ENCODE peak calls at places on chromosomes 12 and 14, in six cellular contexts. Y is AG10803; U is stimulated activated CD4-positive, alpha-beta T cell treated with anti-CD3 and anti-CD28 coated beads, Interleukin-1b, Interleukin-23, amount 100 ng/mL, for 24 hours; O is AG09309; L is ascending aorta; G is H7. B is an unnamed sample.

GRCh38 chr12:51621155-51621922 is 30.3 kb downstream of the SCN8A start:
- DNase-seq in Y (peak; percentile 67), U (no peak), O (peak; percentile 67), L (no peak), G (no peak), B (no peak)

GRCh38 chr12:117261267-117261666 is 71.0 kb upstream of the FBXO21 start:
- DNase-seq in Y (peak; percentile 23), U (no peak), O (no peak), L (no peak), G (no peak), B (no peak)

GRCh38 chr14:67510121-67510520 is 21.6 kb upstream of the TMEM229B start:
- DNase-seq in Y (peak; percentile 58), U (no peak), O (no peak), L (no peak), G (no peak), B (no peak)

GRCh38 chr14:89614009-89614691 is 197.1 kb upstream of the FOXN3 start:
- DNase-seq in Y (no peak), U (no peak), O (no peak), L (no peak), G (no peak), B (no peak)

GRCh38 chr12:116701432-116701831 is 36.4 kb downstream of the SPRING1 start:
- DNase-seq in Y (no peak), U (no peak), O (no peak), L (no peak), G (no peak), B (no peak)

GRCh38 chr12:113249546-113249945 is 28.3 kb downstream of the TPCN1 start:
- DNase-seq in Y (no peak), U (no peak), O (no peak), L (no peak), G (no peak), B (no peak)

GRCh38 chr12:11630046-11630706 is 19.3 kb upstream of the ETV6 start:
- DNase-seq in Y (no peak), U (no peak), O (no peak), L (no peak), G (no peak), B (no peak)

GRCh38 chr12:12786716-12787601 is 1.5 kb downstream of the APOLD1 start:
- DNase-seq in Y (peak; percentile 81), U (peak; percentile 57), O (peak; percentile 41), L (peak; percentile 15), G (peak; percentile 96), B (peak; percentile 59)

GRCh38 chr14:82724296-82724695 is 1190.6 kb upstream of the SEL1L start:
- DNase-seq in Y (no peak), U (no peak), O (no peak), L (no peak), G (no peak), B (no peak)

GRCh38 chr12:10966314-10966713 is 20.4 kb downstream of the TAS2R50 start:
- DNase-seq in Y (no peak), U (no peak), O (no peak), L (no peak), G (no peak), B (no peak)

GRCh38 chr12:82242729-82243128 is 115.5 kb downstream of the CCDC59 start:
- DNase-seq in Y (no peak), U (no peak), O (no peak), L (no peak), G (no peak), B (no peak)

GRCh38 chr12:7959278-7960063 is 23.5 kb upstream of the SLC2A3 start:
- DNase-seq in Y (no peak), U (no peak), O (no peak), L (no peak), G (peak; percentile 78), B (no peak)

GRCh38 chr14:52313493-52313881 is 625 bp upstream of the PTGER2 start:
- DNase-seq in Y (peak; percentile 25), U (no peak), O (no peak), L (no peak), G (no peak), B (no peak)

GRCh38 chr12:94025730-94026129 is 122.6 kb upstream of the PLXNC1 start:
- DNase-seq in Y (no peak), U (no peak), O (no peak), L (no peak), G (no peak), B (no peak)

GRCh38 chr12:89040146-89040964 is 311.9 kb downstream of the DUSP6 start:
- DNase-seq in Y (no peak), U (peak; percentile 70), O (peak; percentile 67), L (no peak), G (no peak), B (no peak)

GRCh38 chr12:68560823-68561422 is 49.8 kb upstream of the RAP1B start:
- DNase-seq in Y (peak; percentile 55), U (no peak), O (no peak), L (no peak), G (no peak), B (no peak)

GRCh38 chr14:43687866-43688265 is 819.2 kb downstream of the FSCB start:
- DNase-seq in Y (peak; percentile 1), U (no peak), O (peak; percentile 14), L (no peak), G (no peak), B (no peak)

GRCh38 chr14:96536807-96537206 is 34.6 kb downstream of the PAPOLA start:
- DNase-seq in Y (no peak), U (no peak), O (no peak), L (no peak), G (no peak), B (no peak)

GRCh38 chr12:108080363-108080762 is 48.7 kb upstream of the WSCD2 start:
- DNase-seq in Y (no peak), U (no peak), O (no peak), L (no peak), G (no peak), B (no peak)

GRCh38 chr12:132451172-132451835 is 38.6 kb upstream of the FBRSL1 start:
- DNase-seq in Y (no peak), U (no peak), O (no peak), L (no peak), G (no peak), B (no peak)

GRCh38 chr12:45125997-45126396 is 75.1 kb upstream of the DBX2 start:
- DNase-seq in Y (no peak), U (no peak), O (no peak), L (no peak), G (no peak), B (no peak)

GRCh38 chr14:92586001-92586947 is 72.7 kb downstream of the RIN3 start:
- DNase-seq in Y (peak; percentile 99), U (no peak), O (peak; percentile 100), L (no peak), G (no peak), B (no peak)

GRCh38 chr12:111450676-111451075 is 45.0 kb downstream of the SH2B3 start:
- DNase-seq in Y (no peak), U (no peak), O (no peak), L (no peak), G (no peak), B (no peak)

GRCh38 chr14:82366803-82367202 is 833.1 kb upstream of the SEL1L start:
- DNase-seq in Y (no peak), U (no peak), O (no peak), L (no peak), G (peak; percentile 15), B (no peak)

GRCh38 chr12:113688313-113688712 is 216.6 kb upstream of the LHX5 start:
- DNase-seq in Y (no peak), U (no peak), O (no peak), L (no peak), G (no peak), B (no peak)

GRCh38 chr12:24268663-24269186 is 319.3 kb upstream of the SOX5 start:
- DNase-seq in Y (no peak), U (no peak), O (no peak), L (no peak), G (no peak), B (no peak)

GRCh38 chr12:18217981-18218380 is 43.3 kb upstream of the PIK3C2G start:
- DNase-seq in Y (peak; percentile 47), U (no peak), O (peak; percentile 16), L (no peak), G (no peak), B (no peak)

B was measured in tibial nerve.